ENCODE peak calls at places on chromosomes 13 and 19, in four cellular contexts. U is mucosa of descending colon, Y is foreskin fibroblast, M is AG09309. A is an unnamed sample.

GRCh38 chr19:8127311-8127710 is 22.1 kb downstream of the FBN3 start:
- DNase-seq in U (no peak), Y (no peak), M (no peak), A (no peak)

GRCh38 chr13:35882722-35883497 is 248.3 kb downstream of the DCLK1 start:
- DNase-seq in U (no peak), Y (peak), M (no peak), A (no peak)

GRCh38 chr13:46743191-46743590 is 53.8 kb downstream of the ESD start:
- DNase-seq in M (no peak), U (no peak), Y (peak), A (no peak)

GRCh38 chr19:5805465-5806132 is 732 bp downstream of the NRTN start:
- DNase-seq in M (no peak), U (peak), Y (peak), A (no peak)

GRCh38 chr13:27482996-27483395 is 32.6 kb upstream of the MTIF3 start:
- DNase-seq in M (no peak), Y (no peak), U (no peak), A (peak)

GRCh38 chr19:34881982-34882381 is 44.7 kb upstream of the ZNF30 start:
- DNase-seq in Y (no peak), U (no peak), M (no peak), A (no peak)

GRCh38 chr19:38852231-38853044 is 2.7 kb upstream of the HNRNPL start:
- DNase-seq in Y (peak), M (no peak), U (peak), A (peak)

GRCh38 chr13:33799950-33800592 is 17.9 kb upstream of the RFC3 start:
- DNase-seq in M (peak), U (no peak), Y (peak), A (peak)

DNA sequence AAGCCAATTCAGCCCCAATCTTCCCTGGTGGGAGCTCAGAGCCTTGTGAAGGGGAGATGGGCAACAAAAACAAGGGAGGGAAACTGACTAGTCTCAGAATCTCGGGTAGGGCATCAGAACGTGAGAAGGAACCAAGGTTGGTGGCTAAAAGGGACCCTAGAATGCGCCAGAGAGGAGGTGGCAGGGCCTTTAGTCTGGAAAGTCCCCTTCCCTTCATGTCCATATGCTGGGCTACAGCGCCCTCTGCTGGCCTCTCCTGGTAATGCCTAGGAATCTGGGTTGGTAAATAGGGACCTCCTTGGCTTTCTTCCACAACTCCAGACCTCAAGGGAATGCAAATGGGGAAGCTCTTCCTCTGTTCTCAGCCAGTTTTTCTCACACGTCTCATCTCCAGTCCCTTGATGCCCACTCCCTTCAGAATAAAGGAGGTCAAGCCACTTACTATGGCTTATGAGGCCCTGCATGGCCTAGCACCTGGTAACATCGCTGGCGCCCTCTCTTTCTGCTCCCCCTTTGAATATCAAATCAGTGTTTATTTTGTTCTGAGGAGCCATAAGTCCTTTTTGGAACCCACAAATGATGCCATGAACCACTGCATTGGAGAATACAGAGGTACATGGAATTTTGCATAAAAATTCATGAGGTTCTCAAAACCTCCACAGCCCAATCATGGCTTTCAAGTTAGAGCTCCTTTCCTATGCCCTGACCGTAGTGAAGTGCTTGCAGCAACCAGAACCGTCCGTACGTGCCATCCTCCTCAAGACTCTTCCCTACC is 1.3 kb upstream of the CCDC97 start:
- DNase-seq in U (peak), M (no peak), Y (peak), A (peak)
- H3K4me3 ChIP-seq in U (no peak), M (peak), Y (peak), A (peak)

GRCh38 chr13:111865046-111865445 is 201.9 kb upstream of the SOX1 start:
- DNase-seq in Y (no peak), M (no peak), U (no peak), A (no peak)
- TF ChIP-seq CTCF in Y (no peak), M (no peak), U (no peak), A (no peak)

GRCh38 chr19:48676887-48677286 is 4.1 kb upstream of the NTN5 start:
- DNase-seq in Y (no peak), U (peak), M (no peak), A (no peak)

GRCh38 chr19:48674216-48674809 is 1.5 kb upstream of the NTN5 start:
- DNase-seq in Y (no peak), U (no peak), M (no peak), A (no peak)

GRCh38 chr19:48676487-48676886 is 3.7 kb upstream of the NTN5 start:
- DNase-seq in U (no peak), Y (no peak), M (no peak), A (no peak)

GRCh38 chr19:48673436-48674100 is 751 bp upstream of the NTN5 start:
- DNase-seq in Y (no peak), M (no peak), U (no peak), A (no peak)

GRCh38 chr19:48674921-48675824 is 2.4 kb upstream of the NTN5 start:
- DNase-seq in M (no peak), Y (peak), U (peak), A (peak)
- H3K4me3 ChIP-seq in M (no peak), Y (no peak), U (no peak), A (no peak)

GRCh38 chr19:45444318-45445041 is 20.8 kb upstream of the ERCC1 start:
- DNase-seq in Y (peak), M (no peak), U (peak), A (peak)

GRCh38 chr19:45445139-45445538 is 21.4 kb upstream of the ERCC1 start:
- DNase-seq in U (no peak), Y (no peak), M (no peak), A (no peak)

GRCh38 chr19:45448425-45448756 is 19.4 kb upstream of the FOSB start:
- DNase-seq in Y (no peak), U (no peak), M (no peak), A (no peak)

GRCh38 chr19:45446944-45447343 is 20.9 kb upstream of the FOSB start:
- DNase-seq in Y (peak), U (no peak), M (no peak), A (no peak)

GRCh38 chr19:45446295-45446694 is 21.5 kb upstream of the FOSB start:
- DNase-seq in Y (peak), U (no peak), M (no peak), A (peak)
- TF ChIP-seq CTCF in Y (peak), U (no peak), M (peak), A (peak)

GRCh38 chr19:48856921-48857320 is 11.5 kb downstream of the PLEKHA4 start:
- DNase-seq in U (no peak), Y (peak), M (no peak), A (no peak)

GRCh38 chr19:48859711-48860572 is 8.5 kb downstream of the PLEKHA4 start:
- DNase-seq in M (no peak), U (peak), Y (no peak), A (peak)

GRCh38 chr19:48861313-48861712 is 7.1 kb downstream of the PLEKHA4 start:
- DNase-seq in Y (no peak), M (no peak), U (no peak), A (no peak)

GRCh38 chr19:48862827-48863226 is 5.6 kb downstream of the PLEKHA4 start:
- DNase-seq in Y (no peak), U (no peak), M (no peak), A (no peak)

GRCh38 chr19:48858984-48859710 is 9.3 kb downstream of the PLEKHA4 start:
- DNase-seq in Y (no peak), U (peak), M (no peak), A (peak)
- H3K4me3 ChIP-seq in Y (no peak), U (no peak), M (no peak), A (peak)

DNA sequence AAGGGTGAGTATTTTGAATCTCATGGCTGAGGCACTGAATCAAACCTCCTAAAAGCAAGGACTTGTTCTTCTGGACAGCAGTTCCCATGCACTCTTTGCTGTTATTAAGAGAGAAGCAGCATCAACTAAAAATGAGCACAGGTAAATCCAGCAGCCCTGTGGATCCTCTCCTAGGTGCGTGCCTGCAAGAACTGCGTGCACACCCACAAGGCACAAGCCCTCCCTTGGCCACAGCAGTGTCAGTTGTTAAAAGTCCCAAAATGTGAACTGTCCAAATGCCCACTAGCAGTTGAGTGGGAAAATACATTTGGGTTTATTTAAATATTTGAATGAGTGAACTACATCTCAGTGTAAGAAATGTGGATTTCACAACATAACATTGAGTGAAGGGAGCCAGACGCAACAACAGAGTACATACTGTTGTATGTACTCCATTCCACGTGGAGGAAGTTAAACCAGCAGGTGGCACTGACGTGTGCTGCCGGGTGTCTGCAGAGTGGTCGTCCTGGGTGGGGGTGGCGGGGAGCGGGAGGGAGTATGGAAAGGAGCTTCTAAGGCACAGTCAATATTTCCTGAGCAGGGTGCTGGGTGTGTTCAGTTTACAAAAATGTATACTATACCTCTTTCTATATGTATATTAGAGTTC is 266.4 kb downstream of the NALCN start:
- DNase-seq in Y (peak), U (no peak), M (no peak), A (peak)
- TF ChIP-seq CTCF in Y (peak), U (no peak), M (peak), A (peak)

DNA sequence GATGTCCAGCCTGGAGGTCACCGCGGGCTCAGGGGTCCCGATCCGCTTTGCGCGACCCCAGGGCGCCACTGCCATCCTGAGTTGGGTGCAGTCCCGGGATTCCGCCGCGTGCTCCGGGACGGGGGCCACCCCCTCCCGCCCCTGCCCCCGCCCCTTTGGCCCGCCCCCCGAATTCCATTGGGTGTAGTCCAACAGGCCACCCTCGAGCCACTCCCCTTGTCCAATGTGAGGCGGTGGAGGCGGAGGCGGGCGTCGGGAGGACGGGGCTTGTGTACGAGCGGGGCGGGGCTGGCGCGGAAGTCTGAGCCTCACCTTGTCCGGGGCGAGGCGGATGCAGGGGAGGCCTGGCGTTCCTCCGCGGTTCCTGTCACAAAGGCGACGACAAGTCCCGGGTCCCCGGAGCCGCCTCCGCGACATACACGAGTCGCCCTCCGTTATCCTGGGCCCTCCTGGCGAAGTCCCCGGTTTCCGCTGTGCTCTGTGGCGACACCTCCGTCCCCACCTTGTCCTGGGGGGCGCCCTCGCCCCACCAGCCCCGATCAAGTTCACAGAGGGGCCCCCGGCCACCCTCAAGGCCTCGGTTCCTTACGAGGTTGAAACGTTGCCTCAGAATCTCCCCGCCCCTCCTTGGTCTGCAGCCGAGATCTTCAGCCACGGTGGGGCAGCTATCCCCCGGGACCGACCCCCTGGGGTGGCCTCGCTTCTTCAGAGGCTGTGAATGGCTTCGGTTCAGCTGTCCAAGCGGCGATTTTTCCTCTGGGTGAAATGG is 1.2 kb downstream of the LDLR start:
- DNase-seq in M (peak), Y (peak), U (peak), A (peak)
- H3K4me3 ChIP-seq in M (peak), Y (peak), U (peak), A (peak)

GRCh38 chr19:52391135-52391534 is 6.5 kb upstream of the ZNF528 start:
- DNase-seq in U (no peak), M (no peak), Y (peak), A (no peak)
- TF ChIP-seq CTCF in U (no peak), M (no peak), Y (no peak), A (no peak)

GRCh38 chr19:48443262-48443661 is 2.5 kb upstream of the GRWD1 start:
- DNase-seq in U (no peak), Y (peak), M (no peak), A (no peak)
- H3K4me3 ChIP-seq in U (no peak), Y (no peak), M (no peak), A (no peak)

DNA sequence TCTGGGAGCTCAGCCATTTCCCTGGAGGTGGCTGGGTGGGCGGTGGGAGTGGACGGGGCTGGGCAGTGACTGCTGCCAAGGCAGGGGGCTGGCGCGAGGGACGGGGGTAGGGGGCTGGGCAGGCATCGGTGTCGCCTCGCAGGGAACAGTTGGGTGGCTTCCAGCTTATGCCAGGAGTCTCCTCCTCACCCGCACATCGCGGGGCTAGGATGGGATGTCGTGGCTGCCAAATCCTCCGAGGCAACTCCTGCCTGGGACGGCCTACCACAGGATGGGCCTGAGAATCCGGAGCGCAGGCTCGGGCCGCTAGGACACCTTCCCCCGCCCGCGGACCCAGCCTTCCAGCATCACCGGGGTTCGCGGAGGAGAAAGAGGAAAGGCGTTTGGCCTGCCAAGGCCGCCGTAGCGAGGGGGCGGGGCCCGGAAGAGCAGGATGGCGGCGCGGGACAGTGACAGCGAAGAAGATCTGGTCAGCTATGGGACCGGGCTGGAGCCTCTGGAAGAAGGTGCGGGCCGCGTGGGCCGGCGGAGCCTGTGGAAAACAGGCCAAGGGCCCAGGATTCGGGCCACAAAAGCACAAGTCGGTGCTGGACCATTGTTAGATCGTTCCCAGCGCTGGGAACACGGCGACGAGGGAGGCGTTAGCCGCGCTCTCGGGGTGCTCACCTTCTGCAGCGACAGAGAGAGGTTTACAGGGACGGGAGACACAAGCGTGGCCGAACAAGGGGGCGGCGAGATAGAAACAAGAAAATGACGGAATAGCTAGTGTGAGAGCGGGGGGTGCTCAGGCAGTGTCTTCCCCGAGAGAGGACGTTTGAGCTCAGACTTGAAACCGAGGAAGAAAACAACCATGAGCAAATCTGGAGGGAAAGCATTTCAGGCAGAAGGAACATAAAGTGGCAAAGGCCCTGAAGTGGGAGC is at the start of gene GPATCH1:
- DNase-seq in Y (peak), U (peak), M (peak), A (peak)
- TF ChIP-seq CTCF in Y (no peak), U (no peak), M (no peak), A (no peak)

A was measured in GM12865.